ENCODE peak calls at places on chromosomes 4 and X, in six cellular contexts. W is MG63, I is esophagus squamous epithelium, C is pancreas, A is HCT116, R is ovary. E is an unnamed sample.

GRCh38 chr4:1809754-1810502 is 16.8 kb downstream of the FGFR3 start:
- DNase-seq in W (peak), I (no peak), C (peak), A (peak), R (peak), E (peak)

GRCh38 chr4:128565565-128566186 is 243.8 kb upstream of the JADE1 start:
- DNase-seq in W (peak), I (no peak), C (peak), A (peak), R (peak), E (no peak)

GRCh38 chr4:74121643-74122579 is 22.9 kb upstream of the CXCL2 start:
- DNase-seq in W (no peak), I (no peak), C (no peak), A (no peak), R (no peak), E (no peak)

GRCh38 chrX:29215251-29215650 is 628.0 kb downstream of the IL1RAPL1 start:
- DNase-seq in W (no peak), I (no peak), C (no peak), A (no peak), R (no peak), E (no peak)

GRCh38 chr4:36027203-36027602 is 217.1 kb downstream of the ARAP2 start:
- DNase-seq in W (no peak), I (no peak), C (no peak), A (no peak), R (no peak), E (no peak)

GRCh38 chr4:124610214-124610613 is 102.3 kb downstream of the ANKRD50 start:
- DNase-seq in W (no peak), I (no peak), C (no peak), A (no peak), R (no peak), E (no peak)

GRCh38 chr4:128335541-128335940 is 47.9 kb upstream of the PGRMC2 start:
- DNase-seq in W (no peak), I (no peak), C (no peak), A (no peak), R (no peak), E (no peak)

GRCh38 chr4:824461-825062 is 1.4 kb downstream of the CPLX1 start:
- DNase-seq in W (no peak), I (no peak), C (no peak), A (no peak), R (no peak), E (no peak)

GRCh38 chr4:124803641-124804040 is 91.1 kb upstream of the ANKRD50 start:
- DNase-seq in W (peak), I (no peak), C (no peak), A (no peak), R (no peak), E (no peak)

GRCh38 chr4:41600243-41600642 is 62.3 kb downstream of the LIMCH1 start:
- DNase-seq in W (peak), I (no peak), C (no peak), A (peak), R (no peak), E (no peak)

GRCh38 chrX:136227074-136227473 is 24.1 kb downstream of the MAP7D3 start:
- DNase-seq in W (no peak), I (no peak), C (no peak), A (no peak), R (no peak), E (no peak)

GRCh38 chr4:189299706-189300105 is 641.0 kb upstream of the FRG1 start:
- DNase-seq in W (no peak), I (no peak), C (no peak), A (no peak), R (no peak), E (no peak)

GRCh38 chr4:1746265-1746691 is 25.0 kb downstream of the TACC3 start:
- DNase-seq in W (peak), I (no peak), C (peak), A (peak), R (peak), E (no peak)

GRCh38 chr4:53592686-53593641 is 1.7 kb upstream of the LNX1 start:
- DNase-seq in W (peak), I (no peak), C (peak), A (no peak), R (peak), E (no peak)

GRCh38 chrX:19772306-19772705 is 115.1 kb downstream of the SH3KBP1 start:
- DNase-seq in W (peak), I (no peak), C (no peak), A (no peak), R (no peak), E (no peak)

GRCh38 chr4:1418494-1419285 is 12.4 kb upstream of the NKX1-1 start:
- DNase-seq in W (no peak), I (no peak), C (peak), A (no peak), R (no peak), E (no peak)

GRCh38 chrX:119693032-119693995 is at the start of gene SEPTIN6:
- DNase-seq in W (peak), I (peak), C (peak), A (peak), R (peak), E (no peak)

GRCh38 chrX:86021652-86022289 is 25.6 kb downstream of the CHM start:
- DNase-seq in W (no peak), I (no peak), C (no peak), A (no peak), R (no peak), E (no peak)

GRCh38 chr4:141905751-141906150 is 269.4 kb downstream of the IL15 start:
- DNase-seq in W (no peak), I (no peak), C (no peak), A (no peak), R (no peak), E (no peak)

GRCh38 chr4:6222761-6223292 is 22.5 kb upstream of the JAKMIP1 start:
- DNase-seq in W (no peak), I (no peak), C (peak), A (peak), R (no peak), E (no peak)

GRCh38 chr4:20085653-20086052 is 166.1 kb upstream of the SLIT2 start:
- DNase-seq in W (no peak), I (no peak), C (no peak), A (no peak), R (no peak), E (no peak)

GRCh38 chr4:142126890-142127497 is 490.6 kb downstream of the IL15 start:
- DNase-seq in W (peak), I (no peak), C (peak), A (peak), R (peak), E (peak)

GRCh38 chr4:172543249-172543648 is 625.4 kb upstream of the GALNT7 start:
- DNase-seq in W (no peak), I (no peak), C (no peak), A (no peak), R (no peak), E (no peak)

GRCh38 chrX:69603566-69604194 is 12.2 kb upstream of the EDA start:
- DNase-seq in W (no peak), I (no peak), C (no peak), A (no peak), R (peak), E (no peak)

GRCh38 chr4:71550220-71551190 is 211.7 kb downstream of the SLC4A4 start:
- DNase-seq in W (no peak), I (no peak), C (no peak), A (no peak), R (no peak), E (no peak)

GRCh38 chr4:114378306-114378903 is 220.2 kb upstream of the UGT8 start:
- DNase-seq in W (peak), I (no peak), C (no peak), A (no peak), R (no peak), E (no peak)

GRCh38 chr4:91758487-91758886 is 545.3 kb upstream of the GRID2 start:
- DNase-seq in W (no peak), I (no peak), C (no peak), A (peak), R (no peak), E (no peak)

GRCh38 chrX:129494887-129495286 is 28.4 kb downstream of the SMARCA1 start:
- DNase-seq in W (no peak), I (no peak), C (no peak), A (no peak), R (no peak), E (no peak)

GRCh38 chrX:24245201-24245600 is 68.7 kb downstream of the SUPT20HL2 start:
- DNase-seq in W (peak), I (peak), C (no peak), A (no peak), R (no peak), E (no peak)

GRCh38 chr4:8760561-8760960 is 111.1 kb downstream of the HMX1 start:
- DNase-seq in W (no peak), I (no peak), C (no peak), A (no peak), R (no peak), E (no peak)

GRCh38 chrX:54427837-54428424 is 12.3 kb upstream of the TSR2 start:
- DNase-seq in W (no peak), I (no peak), C (no peak), A (no peak), R (no peak), E (no peak)

GRCh38 chr4:150133605-150134004 is 55.4 kb downstream of the DCLK2 start:
- DNase-seq in W (no peak), I (no peak), C (no peak), A (no peak), R (no peak), E (no peak)

GRCh38 chr4:131974730-131975129 is 1174.4 kb upstream of the PCDH10 start:
- DNase-seq in W (no peak), I (no peak), C (no peak), A (no peak), R (no peak), E (no peak)

GRCh38 chrX:87572911-87573310 is 55.3 kb downstream of the KLHL4 start:
- DNase-seq in W (no peak), I (no peak), C (no peak), A (no peak), R (no peak), E (no peak)

GRCh38 chrX:23503835-23504539 is 163.3 kb upstream of the PRDX4 start:
- DNase-seq in W (peak), I (no peak), C (peak), A (peak), R (no peak), E (peak)

GRCh38 chrX:134173541-134174272 is 63.3 kb upstream of the CCDC160 start:
- DNase-seq in W (no peak), I (no peak), C (no peak), A (no peak), R (no peak), E (no peak)
- H3K4me3 ChIP-seq in W (no peak), I (peak), C (no peak), A (no peak), R (no peak), E (no peak)

GRCh38 chr4:29541757-29542156 is 1178.4 kb upstream of the PCDH7 start:
- DNase-seq in W (no peak), I (no peak), C (no peak), A (no peak), R (no peak), E (no peak)
- H3K4me3 ChIP-seq in W (no peak), I (no peak), C (no peak), A (no peak), R (no peak), E (no peak)

DNA sequence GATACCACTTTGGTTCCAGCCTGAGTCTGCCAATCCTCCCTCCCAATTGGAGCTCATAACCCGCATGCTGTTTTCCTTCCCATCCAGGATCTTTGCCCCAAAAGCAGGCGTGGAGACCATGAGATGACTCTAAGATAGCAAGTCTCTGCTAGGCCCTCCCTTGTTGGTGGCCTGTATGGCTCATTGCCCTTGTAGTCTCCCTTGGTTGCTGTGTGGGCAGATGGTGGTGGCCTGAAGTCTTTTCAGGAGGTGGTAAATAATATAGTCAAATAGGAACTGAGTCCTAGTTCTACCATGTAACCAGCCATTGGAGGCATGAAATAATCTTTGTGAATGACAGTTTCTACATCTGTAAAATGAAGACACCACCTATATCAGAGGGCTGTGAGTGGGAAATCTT is 1.2 kb downstream of the ATP6AP1 start:
- DNase-seq in W (no peak), I (no peak), C (no peak), A (no peak), R (no peak), E (no peak)
- H3K4me3 ChIP-seq in W (no peak), I (peak), C (no peak), A (peak), R (no peak), E (peak)

GRCh38 chr4:37976991-37977470 is 16.8 kb downstream of the PTTG2 start:
- DNase-seq in W (peak), I (peak), C (peak), A (peak), R (peak), E (no peak)

GRCh38 chr4:37973481-37973880 is 13.3 kb downstream of the PTTG2 start:
- DNase-seq in W (no peak), I (no peak), C (no peak), A (no peak), R (no peak), E (no peak)

GRCh38 chr4:37977471-37978452 is 17.6 kb downstream of the PTTG2 start:
- DNase-seq in W (peak), I (peak), C (peak), A (peak), R (peak), E (no peak)

GRCh38 chr4:37978509-37978908 is 18.3 kb downstream of the PTTG2 start:
- DNase-seq in W (no peak), I (no peak), C (no peak), A (no peak), R (no peak), E (no peak)

GRCh38 chr4:37976513-37976912 is 16.3 kb downstream of the PTTG2 start:
- DNase-seq in W (no peak), I (no peak), C (no peak), A (no peak), R (no peak), E (no peak)
- H3K4me3 ChIP-seq in W (peak), I (peak), C (peak), A (peak), R (peak), E (peak)

GRCh38 chr4:42641155-42641554 is 15.8 kb downstream of the ATP8A1 start:
- DNase-seq in W (no peak), I (no peak), C (no peak), A (no peak), R (no peak), E (no peak)
- H3K4me3 ChIP-seq in W (no peak), I (no peak), C (no peak), A (no peak), R (no peak), E (no peak)

DNA sequence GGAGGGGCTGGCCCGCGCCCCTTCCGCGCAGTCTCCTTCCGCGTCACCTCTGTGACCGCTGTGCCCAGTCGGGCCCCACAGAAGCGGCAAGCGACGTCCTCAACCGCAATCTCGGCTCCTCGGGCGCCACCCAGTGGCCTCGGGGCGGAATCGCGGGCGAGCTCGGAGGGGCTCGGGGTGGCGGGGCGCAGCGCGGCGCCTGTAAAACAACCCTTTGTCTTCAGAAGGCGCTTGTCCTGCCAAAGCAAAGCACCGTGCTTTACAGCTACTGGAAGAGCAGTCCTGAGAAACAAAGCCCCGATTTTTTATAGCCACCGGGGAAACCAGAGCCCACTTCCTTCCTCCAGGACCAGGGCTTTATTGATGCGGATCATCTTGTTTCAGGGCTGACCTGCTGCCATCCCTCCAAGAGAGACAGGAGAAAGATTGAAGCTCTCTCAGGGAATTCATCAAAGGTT is 37.3 kb upstream of the CDKN2AIP start:
- DNase-seq in W (peak), I (peak), C (peak), A (no peak), R (peak), E (peak)
- H3K4me3 ChIP-seq in W (peak), I (peak), C (no peak), A (peak), R (peak), E (peak)

DNA sequence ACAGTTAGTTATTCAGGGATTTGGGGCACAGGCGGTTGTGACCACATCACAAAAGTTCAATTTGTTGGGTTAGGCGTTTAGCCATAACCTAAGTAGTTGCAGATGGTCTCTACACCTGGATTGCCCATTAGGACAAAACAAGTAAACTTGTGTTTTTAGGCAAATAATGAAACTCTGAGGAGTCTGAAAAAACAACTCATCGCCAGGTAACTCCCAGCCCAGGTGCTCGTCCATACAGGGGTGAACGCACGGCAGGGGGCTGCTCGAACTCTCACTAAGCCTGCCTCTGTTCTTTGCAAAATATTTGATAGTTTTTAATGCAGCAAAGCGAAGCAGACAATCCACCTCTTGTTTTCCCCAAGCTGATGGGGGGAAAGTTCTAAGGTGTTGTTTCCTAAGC is 571 bp upstream of the RHOH start:
- DNase-seq in W (no peak), I (no peak), C (no peak), A (no peak), R (no peak), E (no peak)
- H3K4me3 ChIP-seq in W (no peak), I (peak), C (no peak), A (no peak), R (no peak), E (no peak)

E was measured in Panc1.